ENCODE peak calls at places on chromosome 18, in seven cellular contexts. One of them, this sample, is unnamed.

GRCh38 chr18:46411862-46412690 is 244.9 kb downstream of the LOXHD1 start:
- DNase-seq in activated naive CD8-positive, alpha-beta T cell treated with anti-CD3 and anti-CD28 coated beads for 36 hours: no peak
- DNase-seq in stimulated activated CD4-positive, alpha-beta T cell treated with anti-CD3 and anti-CD28 coated beads, Interleukin-1b, Interleukin-23, amount 100 ng/mL, for 24 hours: no peak
- DNase-seq in activated CD4-positive, alpha-beta T cell treated with anti-CD3 and anti-CD28 coated beads, Interleukin-2, amount 50 U/mL, for 4 hours: no peak
- DNase-seq in nucleus accumbens: no peak
- DNase-seq in neural crest cell: no peak
- DNase-seq in LoVo: no peak
- DNase-seq in this sample: no peak

GRCh38 chr18:67483237-67483636 is 33.3 kb downstream of the DSEL start:
- DNase-seq in activated naive CD8-positive, alpha-beta T cell treated with anti-CD3 and anti-CD28 coated beads for 36 hours: no peak
- DNase-seq in stimulated activated CD4-positive, alpha-beta T cell treated with anti-CD3 and anti-CD28 coated beads, Interleukin-1b, Interleukin-23, amount 100 ng/mL, for 24 hours: no peak
- DNase-seq in activated CD4-positive, alpha-beta T cell treated with anti-CD3 and anti-CD28 coated beads, Interleukin-2, amount 50 U/mL, for 4 hours: no peak
- DNase-seq in nucleus accumbens: no peak
- DNase-seq in neural crest cell: no peak
- DNase-seq in LoVo: no peak
- DNase-seq in this sample: no peak

GRCh38 chr18:22093731-22094374 is 75.5 kb upstream of the GATA6 start:
- DNase-seq in activated naive CD8-positive, alpha-beta T cell treated with anti-CD3 and anti-CD28 coated beads for 36 hours: no peak
- DNase-seq in stimulated activated CD4-positive, alpha-beta T cell treated with anti-CD3 and anti-CD28 coated beads, Interleukin-1b, Interleukin-23, amount 100 ng/mL, for 24 hours: no peak
- DNase-seq in activated CD4-positive, alpha-beta T cell treated with anti-CD3 and anti-CD28 coated beads, Interleukin-2, amount 50 U/mL, for 4 hours: no peak
- DNase-seq in nucleus accumbens: no peak
- DNase-seq in neural crest cell: no peak
- DNase-seq in LoVo: no peak
- DNase-seq in this sample: no peak

GRCh38 chr18:48828713-48829442 is 121.9 kb downstream of the SMAD7 start:
- DNase-seq in activated naive CD8-positive, alpha-beta T cell treated with anti-CD3 and anti-CD28 coated beads for 36 hours: no peak
- DNase-seq in stimulated activated CD4-positive, alpha-beta T cell treated with anti-CD3 and anti-CD28 coated beads, Interleukin-1b, Interleukin-23, amount 100 ng/mL, for 24 hours: no peak
- DNase-seq in activated CD4-positive, alpha-beta T cell treated with anti-CD3 and anti-CD28 coated beads, Interleukin-2, amount 50 U/mL, for 4 hours: no peak
- DNase-seq in nucleus accumbens: no peak
- DNase-seq in neural crest cell: no peak
- DNase-seq in LoVo: no peak
- DNase-seq in this sample: no peak

GRCh38 chr18:79454034-79454735 is 58.5 kb downstream of the NFATC1 start:
- DNase-seq in activated naive CD8-positive, alpha-beta T cell treated with anti-CD3 and anti-CD28 coated beads for 36 hours: no peak
- DNase-seq in stimulated activated CD4-positive, alpha-beta T cell treated with anti-CD3 and anti-CD28 coated beads, Interleukin-1b, Interleukin-23, amount 100 ng/mL, for 24 hours: no peak
- DNase-seq in activated CD4-positive, alpha-beta T cell treated with anti-CD3 and anti-CD28 coated beads, Interleukin-2, amount 50 U/mL, for 4 hours: no peak
- DNase-seq in nucleus accumbens: no peak
- DNase-seq in neural crest cell: no peak
- DNase-seq in LoVo: no peak
- DNase-seq in this sample: no peak

GRCh38 chr18:12359515-12359927 is 17.5 kb downstream of the AFG3L2 start:
- DNase-seq in activated naive CD8-positive, alpha-beta T cell treated with anti-CD3 and anti-CD28 coated beads for 36 hours: no peak
- DNase-seq in stimulated activated CD4-positive, alpha-beta T cell treated with anti-CD3 and anti-CD28 coated beads, Interleukin-1b, Interleukin-23, amount 100 ng/mL, for 24 hours: no peak
- DNase-seq in activated CD4-positive, alpha-beta T cell treated with anti-CD3 and anti-CD28 coated beads, Interleukin-2, amount 50 U/mL, for 4 hours: no peak
- DNase-seq in nucleus accumbens: no peak
- DNase-seq in neural crest cell: no peak
- DNase-seq in LoVo: peak; percentile 68
- DNase-seq in this sample: no peak

GRCh38 chr18:63022429-63023022 is 297.0 kb downstream of the BCL2 start:
- DNase-seq in activated naive CD8-positive, alpha-beta T cell treated with anti-CD3 and anti-CD28 coated beads for 36 hours: peak; percentile 39
- DNase-seq in stimulated activated CD4-positive, alpha-beta T cell treated with anti-CD3 and anti-CD28 coated beads, Interleukin-1b, Interleukin-23, amount 100 ng/mL, for 24 hours: no peak
- DNase-seq in activated CD4-positive, alpha-beta T cell treated with anti-CD3 and anti-CD28 coated beads, Interleukin-2, amount 50 U/mL, for 4 hours: no peak
- DNase-seq in nucleus accumbens: no peak
- DNase-seq in neural crest cell: peak; percentile 36
- DNase-seq in LoVo: no peak
- DNase-seq in this sample: no peak

GRCh38 chr18:55239764-55240163 is 280.5 kb upstream of the CCDC68 start:
- DNase-seq in activated naive CD8-positive, alpha-beta T cell treated with anti-CD3 and anti-CD28 coated beads for 36 hours: no peak
- DNase-seq in stimulated activated CD4-positive, alpha-beta T cell treated with anti-CD3 and anti-CD28 coated beads, Interleukin-1b, Interleukin-23, amount 100 ng/mL, for 24 hours: no peak
- DNase-seq in activated CD4-positive, alpha-beta T cell treated with anti-CD3 and anti-CD28 coated beads, Interleukin-2, amount 50 U/mL, for 4 hours: no peak
- DNase-seq in nucleus accumbens: no peak
- DNase-seq in neural crest cell: no peak
- DNase-seq in LoVo: no peak
- DNase-seq in this sample: no peak

GRCh38 chr18:33584845-33585775 is 7.1 kb downstream of the ASXL3 start:
- DNase-seq in activated naive CD8-positive, alpha-beta T cell treated with anti-CD3 and anti-CD28 coated beads for 36 hours: no peak
- DNase-seq in stimulated activated CD4-positive, alpha-beta T cell treated with anti-CD3 and anti-CD28 coated beads, Interleukin-1b, Interleukin-23, amount 100 ng/mL, for 24 hours: no peak
- DNase-seq in activated CD4-positive, alpha-beta T cell treated with anti-CD3 and anti-CD28 coated beads, Interleukin-2, amount 50 U/mL, for 4 hours: no peak
- DNase-seq in nucleus accumbens: no peak
- DNase-seq in neural crest cell: no peak
- DNase-seq in LoVo: no peak
- DNase-seq in this sample: no peak

GRCh38 chr18:8839285-8839684 is 133.9 kb downstream of the MTCL1 start:
- DNase-seq in activated naive CD8-positive, alpha-beta T cell treated with anti-CD3 and anti-CD28 coated beads for 36 hours: no peak
- DNase-seq in stimulated activated CD4-positive, alpha-beta T cell treated with anti-CD3 and anti-CD28 coated beads, Interleukin-1b, Interleukin-23, amount 100 ng/mL, for 24 hours: no peak
- DNase-seq in activated CD4-positive, alpha-beta T cell treated with anti-CD3 and anti-CD28 coated beads, Interleukin-2, amount 50 U/mL, for 4 hours: no peak
- DNase-seq in nucleus accumbens: no peak
- DNase-seq in neural crest cell: no peak
- DNase-seq in LoVo: no peak
- DNase-seq in this sample: no peak

GRCh38 chr18:78431606-78432005 is 548.0 kb upstream of the SALL3 start:
- DNase-seq in activated naive CD8-positive, alpha-beta T cell treated with anti-CD3 and anti-CD28 coated beads for 36 hours: no peak
- DNase-seq in stimulated activated CD4-positive, alpha-beta T cell treated with anti-CD3 and anti-CD28 coated beads, Interleukin-1b, Interleukin-23, amount 100 ng/mL, for 24 hours: no peak
- DNase-seq in activated CD4-positive, alpha-beta T cell treated with anti-CD3 and anti-CD28 coated beads, Interleukin-2, amount 50 U/mL, for 4 hours: no peak
- DNase-seq in nucleus accumbens: no peak
- DNase-seq in neural crest cell: peak; percentile 13
- DNase-seq in LoVo: no peak
- DNase-seq in this sample: no peak

GRCh38 chr18:44986933-44987332 is 306.2 kb downstream of the SETBP1 start:
- DNase-seq in activated naive CD8-positive, alpha-beta T cell treated with anti-CD3 and anti-CD28 coated beads for 36 hours: no peak
- DNase-seq in stimulated activated CD4-positive, alpha-beta T cell treated with anti-CD3 and anti-CD28 coated beads, Interleukin-1b, Interleukin-23, amount 100 ng/mL, for 24 hours: no peak
- DNase-seq in activated CD4-positive, alpha-beta T cell treated with anti-CD3 and anti-CD28 coated beads, Interleukin-2, amount 50 U/mL, for 4 hours: no peak
- DNase-seq in nucleus accumbens: no peak
- DNase-seq in neural crest cell: no peak
- DNase-seq in LoVo: no peak
- DNase-seq in this sample: no peak

GRCh38 chr18:159037-159652 is 788 bp downstream of the USP14 start:
- DNase-seq in activated naive CD8-positive, alpha-beta T cell treated with anti-CD3 and anti-CD28 coated beads for 36 hours: no peak
- DNase-seq in stimulated activated CD4-positive, alpha-beta T cell treated with anti-CD3 and anti-CD28 coated beads, Interleukin-1b, Interleukin-23, amount 100 ng/mL, for 24 hours: no peak
- DNase-seq in activated CD4-positive, alpha-beta T cell treated with anti-CD3 and anti-CD28 coated beads, Interleukin-2, amount 50 U/mL, for 4 hours: no peak
- DNase-seq in nucleus accumbens: no peak
- DNase-seq in neural crest cell: no peak
- DNase-seq in LoVo: peak; percentile 26
- DNase-seq in this sample: no peak

GRCh38 chr18:46067431-46068007 is 4.5 kb downstream of the PSTPIP2 start:
- DNase-seq in activated naive CD8-positive, alpha-beta T cell treated with anti-CD3 and anti-CD28 coated beads for 36 hours: no peak
- DNase-seq in stimulated activated CD4-positive, alpha-beta T cell treated with anti-CD3 and anti-CD28 coated beads, Interleukin-1b, Interleukin-23, amount 100 ng/mL, for 24 hours: no peak
- DNase-seq in activated CD4-positive, alpha-beta T cell treated with anti-CD3 and anti-CD28 coated beads, Interleukin-2, amount 50 U/mL, for 4 hours: no peak
- DNase-seq in nucleus accumbens: no peak
- DNase-seq in neural crest cell: no peak
- DNase-seq in LoVo: peak; percentile 76
- DNase-seq in this sample: no peak

GRCh38 chr18:24490545-24490944 is 30.1 kb downstream of the HRH4 start:
- DNase-seq in activated naive CD8-positive, alpha-beta T cell treated with anti-CD3 and anti-CD28 coated beads for 36 hours: no peak
- DNase-seq in stimulated activated CD4-positive, alpha-beta T cell treated with anti-CD3 and anti-CD28 coated beads, Interleukin-1b, Interleukin-23, amount 100 ng/mL, for 24 hours: no peak
- DNase-seq in activated CD4-positive, alpha-beta T cell treated with anti-CD3 and anti-CD28 coated beads, Interleukin-2, amount 50 U/mL, for 4 hours: no peak
- DNase-seq in nucleus accumbens: no peak
- DNase-seq in neural crest cell: no peak
- DNase-seq in LoVo: no peak
- DNase-seq in this sample: no peak

GRCh38 chr18:10279905-10280658 is 174.4 kb upstream of the APCDD1 start:
- DNase-seq in activated naive CD8-positive, alpha-beta T cell treated with anti-CD3 and anti-CD28 coated beads for 36 hours: no peak
- DNase-seq in stimulated activated CD4-positive, alpha-beta T cell treated with anti-CD3 and anti-CD28 coated beads, Interleukin-1b, Interleukin-23, amount 100 ng/mL, for 24 hours: no peak
- DNase-seq in activated CD4-positive, alpha-beta T cell treated with anti-CD3 and anti-CD28 coated beads, Interleukin-2, amount 50 U/mL, for 4 hours: no peak
- DNase-seq in nucleus accumbens: no peak
- DNase-seq in neural crest cell: no peak
- DNase-seq in LoVo: no peak
- DNase-seq in this sample: no peak

GRCh38 chr18:40326987-40327386 is 1628.0 kb upstream of the PIK3C3 start:
- DNase-seq in activated naive CD8-positive, alpha-beta T cell treated with anti-CD3 and anti-CD28 coated beads for 36 hours: no peak
- DNase-seq in stimulated activated CD4-positive, alpha-beta T cell treated with anti-CD3 and anti-CD28 coated beads, Interleukin-1b, Interleukin-23, amount 100 ng/mL, for 24 hours: no peak
- DNase-seq in activated CD4-positive, alpha-beta T cell treated with anti-CD3 and anti-CD28 coated beads, Interleukin-2, amount 50 U/mL, for 4 hours: no peak
- DNase-seq in nucleus accumbens: no peak
- DNase-seq in neural crest cell: no peak
- DNase-seq in LoVo: no peak
- DNase-seq in this sample: no peak

GRCh38 chr18:12608292-12608691 is 49.6 kb downstream of the SPIRE1 start:
- DNase-seq in activated naive CD8-positive, alpha-beta T cell treated with anti-CD3 and anti-CD28 coated beads for 36 hours: no peak
- DNase-seq in stimulated activated CD4-positive, alpha-beta T cell treated with anti-CD3 and anti-CD28 coated beads, Interleukin-1b, Interleukin-23, amount 100 ng/mL, for 24 hours: no peak
- DNase-seq in activated CD4-positive, alpha-beta T cell treated with anti-CD3 and anti-CD28 coated beads, Interleukin-2, amount 50 U/mL, for 4 hours: no peak
- DNase-seq in nucleus accumbens: no peak
- DNase-seq in neural crest cell: no peak
- DNase-seq in LoVo: no peak
- DNase-seq in this sample: peak; percentile 77

GRCh38 chr18:79869591-79870368 is 72.0 kb downstream of the KCNG2 start:
- DNase-seq in activated naive CD8-positive, alpha-beta T cell treated with anti-CD3 and anti-CD28 coated beads for 36 hours: no peak
- DNase-seq in stimulated activated CD4-positive, alpha-beta T cell treated with anti-CD3 and anti-CD28 coated beads, Interleukin-1b, Interleukin-23, amount 100 ng/mL, for 24 hours: no peak
- DNase-seq in activated CD4-positive, alpha-beta T cell treated with anti-CD3 and anti-CD28 coated beads, Interleukin-2, amount 50 U/mL, for 4 hours: no peak
- DNase-seq in nucleus accumbens: no peak
- DNase-seq in neural crest cell: no peak
- DNase-seq in LoVo: no peak
- DNase-seq in this sample: no peak

GRCh38 chr18:38790303-38790702 is 1224.7 kb upstream of the CELF4 start:
- DNase-seq in activated naive CD8-positive, alpha-beta T cell treated with anti-CD3 and anti-CD28 coated beads for 36 hours: no peak
- DNase-seq in stimulated activated CD4-positive, alpha-beta T cell treated with anti-CD3 and anti-CD28 coated beads, Interleukin-1b, Interleukin-23, amount 100 ng/mL, for 24 hours: no peak
- DNase-seq in activated CD4-positive, alpha-beta T cell treated with anti-CD3 and anti-CD28 coated beads, Interleukin-2, amount 50 U/mL, for 4 hours: no peak
- DNase-seq in nucleus accumbens: no peak
- DNase-seq in neural crest cell: no peak
- DNase-seq in LoVo: no peak
- DNase-seq in this sample: no peak

GRCh38 chr18:36688020-36688965 is 140.5 kb downstream of the TPGS2 start:
- DNase-seq in activated naive CD8-positive, alpha-beta T cell treated with anti-CD3 and anti-CD28 coated beads for 36 hours: peak; percentile 45
- DNase-seq in stimulated activated CD4-positive, alpha-beta T cell treated with anti-CD3 and anti-CD28 coated beads, Interleukin-1b, Interleukin-23, amount 100 ng/mL, for 24 hours: peak; percentile 2
- DNase-seq in activated CD4-positive, alpha-beta T cell treated with anti-CD3 and anti-CD28 coated beads, Interleukin-2, amount 50 U/mL, for 4 hours: peak; percentile 10
- DNase-seq in nucleus accumbens: peak; percentile 58
- DNase-seq in neural crest cell: peak; percentile 70
- DNase-seq in LoVo: peak; percentile 59
- DNase-seq in this sample: peak; percentile 64

GRCh38 chr18:67517224-67517765 is 775 bp upstream of the DSEL start:
- DNase-seq in activated naive CD8-positive, alpha-beta T cell treated with anti-CD3 and anti-CD28 coated beads for 36 hours: peak; percentile 1
- DNase-seq in stimulated activated CD4-positive, alpha-beta T cell treated with anti-CD3 and anti-CD28 coated beads, Interleukin-1b, Interleukin-23, amount 100 ng/mL, for 24 hours: no peak
- DNase-seq in activated CD4-positive, alpha-beta T cell treated with anti-CD3 and anti-CD28 coated beads, Interleukin-2, amount 50 U/mL, for 4 hours: no peak
- DNase-seq in nucleus accumbens: no peak
- DNase-seq in neural crest cell: no peak
- DNase-seq in LoVo: no peak
- DNase-seq in this sample: no peak

GRCh38 chr18:11585596-11585995 is 23.8 kb upstream of the SLC35G4 start:
- DNase-seq in activated naive CD8-positive, alpha-beta T cell treated with anti-CD3 and anti-CD28 coated beads for 36 hours: no peak
- DNase-seq in stimulated activated CD4-positive, alpha-beta T cell treated with anti-CD3 and anti-CD28 coated beads, Interleukin-1b, Interleukin-23, amount 100 ng/mL, for 24 hours: no peak
- DNase-seq in activated CD4-positive, alpha-beta T cell treated with anti-CD3 and anti-CD28 coated beads, Interleukin-2, amount 50 U/mL, for 4 hours: no peak
- DNase-seq in nucleus accumbens: no peak
- DNase-seq in neural crest cell: no peak
- DNase-seq in LoVo: no peak
- DNase-seq in this sample: no peak

GRCh38 chr18:56200381-56200831 is 438.0 kb downstream of the TXNL1 start:
- DNase-seq in activated naive CD8-positive, alpha-beta T cell treated with anti-CD3 and anti-CD28 coated beads for 36 hours: no peak
- DNase-seq in stimulated activated CD4-positive, alpha-beta T cell treated with anti-CD3 and anti-CD28 coated beads, Interleukin-1b, Interleukin-23, amount 100 ng/mL, for 24 hours: no peak
- DNase-seq in activated CD4-positive, alpha-beta T cell treated with anti-CD3 and anti-CD28 coated beads, Interleukin-2, amount 50 U/mL, for 4 hours: no peak
- DNase-seq in nucleus accumbens: no peak
- DNase-seq in neural crest cell: no peak
- DNase-seq in LoVo: no peak
- DNase-seq in this sample: no peak

GRCh38 chr18:79902640-79903039 is 48.8 kb downstream of the SLC66A2 start:
- DNase-seq in activated naive CD8-positive, alpha-beta T cell treated with anti-CD3 and anti-CD28 coated beads for 36 hours: no peak
- DNase-seq in stimulated activated CD4-positive, alpha-beta T cell treated with anti-CD3 and anti-CD28 coated beads, Interleukin-1b, Interleukin-23, amount 100 ng/mL, for 24 hours: no peak
- DNase-seq in activated CD4-positive, alpha-beta T cell treated with anti-CD3 and anti-CD28 coated beads, Interleukin-2, amount 50 U/mL, for 4 hours: no peak
- DNase-seq in nucleus accumbens: no peak
- DNase-seq in neural crest cell: no peak
- DNase-seq in LoVo: no peak
- DNase-seq in this sample: no peak

GRCh38 chr18:24426398-24427294 is at the start of gene IMPACT:
- DNase-seq in activated naive CD8-positive, alpha-beta T cell treated with anti-CD3 and anti-CD28 coated beads for 36 hours: peak; percentile 85
- DNase-seq in stimulated activated CD4-positive, alpha-beta T cell treated with anti-CD3 and anti-CD28 coated beads, Interleukin-1b, Interleukin-23, amount 100 ng/mL, for 24 hours: peak; percentile 45
- DNase-seq in activated CD4-positive, alpha-beta T cell treated with anti-CD3 and anti-CD28 coated beads, Interleukin-2, amount 50 U/mL, for 4 hours: peak; percentile 67
- DNase-seq in nucleus accumbens: peak; percentile 81
- DNase-seq in neural crest cell: peak; percentile 82
- DNase-seq in LoVo: peak; percentile 94
- DNase-seq in this sample: peak; percentile 77

GRCh38 chr18:73918816-73919215 is 228.8 kb downstream of the FBXO15 start:
- DNase-seq in activated naive CD8-positive, alpha-beta T cell treated with anti-CD3 and anti-CD28 coated beads for 36 hours: no peak
- DNase-seq in stimulated activated CD4-positive, alpha-beta T cell treated with anti-CD3 and anti-CD28 coated beads, Interleukin-1b, Interleukin-23, amount 100 ng/mL, for 24 hours: no peak
- DNase-seq in activated CD4-positive, alpha-beta T cell treated with anti-CD3 and anti-CD28 coated beads, Interleukin-2, amount 50 U/mL, for 4 hours: no peak
- DNase-seq in nucleus accumbens: no peak
- DNase-seq in neural crest cell: no peak
- DNase-seq in LoVo: no peak
- DNase-seq in this sample: no peak

GRCh38 chr18:49168281-49168680 is 217.5 kb upstream of the SMAD7 start:
- DNase-seq in activated naive CD8-positive, alpha-beta T cell treated with anti-CD3 and anti-CD28 coated beads for 36 hours: no peak
- DNase-seq in stimulated activated CD4-positive, alpha-beta T cell treated with anti-CD3 and anti-CD28 coated beads, Interleukin-1b, Interleukin-23, amount 100 ng/mL, for 24 hours: no peak
- DNase-seq in activated CD4-positive, alpha-beta T cell treated with anti-CD3 and anti-CD28 coated beads, Interleukin-2, amount 50 U/mL, for 4 hours: no peak
- DNase-seq in nucleus accumbens: no peak
- DNase-seq in neural crest cell: no peak
- DNase-seq in LoVo: no peak
- DNase-seq in this sample: no peak

GRCh38 chr18:32177530-32177929 is 12.3 kb upstream of the MEP1B start:
- DNase-seq in activated naive CD8-positive, alpha-beta T cell treated with anti-CD3 and anti-CD28 coated beads for 36 hours: no peak
- DNase-seq in stimulated activated CD4-positive, alpha-beta T cell treated with anti-CD3 and anti-CD28 coated beads, Interleukin-1b, Interleukin-23, amount 100 ng/mL, for 24 hours: no peak
- DNase-seq in activated CD4-positive, alpha-beta T cell treated with anti-CD3 and anti-CD28 coated beads, Interleukin-2, amount 50 U/mL, for 4 hours: no peak
- DNase-seq in nucleus accumbens: no peak
- DNase-seq in neural crest cell: no peak
- DNase-seq in LoVo: no peak
- DNase-seq in this sample: no peak

GRCh38 chr18:58682429-58683069 is 11.3 kb downstream of the MALT1 start:
- DNase-seq in activated naive CD8-positive, alpha-beta T cell treated with anti-CD3 and anti-CD28 coated beads for 36 hours: no peak
- DNase-seq in stimulated activated CD4-positive, alpha-beta T cell treated with anti-CD3 and anti-CD28 coated beads, Interleukin-1b, Interleukin-23, amount 100 ng/mL, for 24 hours: no peak
- DNase-seq in activated CD4-positive, alpha-beta T cell treated with anti-CD3 and anti-CD28 coated beads, Interleukin-2, amount 50 U/mL, for 4 hours: no peak
- DNase-seq in nucleus accumbens: no peak
- DNase-seq in neural crest cell: no peak
- DNase-seq in LoVo: peak; percentile 74
- DNase-seq in this sample: peak; percentile 71

GRCh38 chr18:57768557-57769326 is 34.4 kb downstream of the ATP8B1 start:
- DNase-seq in activated naive CD8-positive, alpha-beta T cell treated with anti-CD3 and anti-CD28 coated beads for 36 hours: no peak
- DNase-seq in stimulated activated CD4-positive, alpha-beta T cell treated with anti-CD3 and anti-CD28 coated beads, Interleukin-1b, Interleukin-23, amount 100 ng/mL, for 24 hours: no peak
- DNase-seq in activated CD4-positive, alpha-beta T cell treated with anti-CD3 and anti-CD28 coated beads, Interleukin-2, amount 50 U/mL, for 4 hours: no peak
- DNase-seq in nucleus accumbens: no peak
- DNase-seq in neural crest cell: no peak
- DNase-seq in LoVo: no peak
- DNase-seq in this sample: no peak

GRCh38 chr18:50700245-50701165 is 119.3 kb downstream of the MRO start:
- DNase-seq in activated naive CD8-positive, alpha-beta T cell treated with anti-CD3 and anti-CD28 coated beads for 36 hours: no peak
- DNase-seq in stimulated activated CD4-positive, alpha-beta T cell treated with anti-CD3 and anti-CD28 coated beads, Interleukin-1b, Interleukin-23, amount 100 ng/mL, for 24 hours: no peak
- DNase-seq in activated CD4-positive, alpha-beta T cell treated with anti-CD3 and anti-CD28 coated beads, Interleukin-2, amount 50 U/mL, for 4 hours: no peak
- DNase-seq in nucleus accumbens: no peak
- DNase-seq in neural crest cell: no peak
- DNase-seq in LoVo: no peak
- DNase-seq in this sample: no peak

GRCh38 chr18:55573386-55573785 is 14.6 kb downstream of the TCF4 start:
- DNase-seq in activated naive CD8-positive, alpha-beta T cell treated with anti-CD3 and anti-CD28 coated beads for 36 hours: no peak
- DNase-seq in stimulated activated CD4-positive, alpha-beta T cell treated with anti-CD3 and anti-CD28 coated beads, Interleukin-1b, Interleukin-23, amount 100 ng/mL, for 24 hours: no peak
- DNase-seq in activated CD4-positive, alpha-beta T cell treated with anti-CD3 and anti-CD28 coated beads, Interleukin-2, amount 50 U/mL, for 4 hours: no peak
- DNase-seq in nucleus accumbens: no peak
- DNase-seq in neural crest cell: no peak
- DNase-seq in LoVo: no peak
- DNase-seq in this sample: no peak

GRCh38 chr18:72187956-72188355 is 356.2 kb downstream of the CBLN2 start:
- DNase-seq in activated naive CD8-positive, alpha-beta T cell treated with anti-CD3 and anti-CD28 coated beads for 36 hours: no peak
- DNase-seq in stimulated activated CD4-positive, alpha-beta T cell treated with anti-CD3 and anti-CD28 coated beads, Interleukin-1b, Interleukin-23, amount 100 ng/mL, for 24 hours: no peak
- DNase-seq in activated CD4-positive, alpha-beta T cell treated with anti-CD3 and anti-CD28 coated beads, Interleukin-2, amount 50 U/mL, for 4 hours: no peak
- DNase-seq in nucleus accumbens: no peak
- DNase-seq in neural crest cell: no peak
- DNase-seq in LoVo: no peak
- DNase-seq in this sample: no peak

GRCh38 chr18:76620326-76620813 is 125.3 kb upstream of the ZNF516 start:
- DNase-seq in activated naive CD8-positive, alpha-beta T cell treated with anti-CD3 and anti-CD28 coated beads for 36 hours: peak; percentile 54
- DNase-seq in stimulated activated CD4-positive, alpha-beta T cell treated with anti-CD3 and anti-CD28 coated beads, Interleukin-1b, Interleukin-23, amount 100 ng/mL, for 24 hours: no peak
- DNase-seq in activated CD4-positive, alpha-beta T cell treated with anti-CD3 and anti-CD28 coated beads, Interleukin-2, amount 50 U/mL, for 4 hours: peak; percentile 5
- DNase-seq in nucleus accumbens: peak; percentile 48
- DNase-seq in neural crest cell: peak; percentile 58
- DNase-seq in LoVo: no peak
- DNase-seq in this sample: peak; percentile 45

GRCh38 chr18:76052196-76052595 is 442.8 kb downstream of the ZNF516 start:
- DNase-seq in activated naive CD8-positive, alpha-beta T cell treated with anti-CD3 and anti-CD28 coated beads for 36 hours: no peak
- DNase-seq in stimulated activated CD4-positive, alpha-beta T cell treated with anti-CD3 and anti-CD28 coated beads, Interleukin-1b, Interleukin-23, amount 100 ng/mL, for 24 hours: no peak
- DNase-seq in activated CD4-positive, alpha-beta T cell treated with anti-CD3 and anti-CD28 coated beads, Interleukin-2, amount 50 U/mL, for 4 hours: no peak
- DNase-seq in nucleus accumbens: no peak
- DNase-seq in neural crest cell: no peak
- DNase-seq in LoVo: no peak
- DNase-seq in this sample: no peak

GRCh38 chr18:48743046-48743445 is 204.2 kb downstream of the CTIF start:
- DNase-seq in activated naive CD8-positive, alpha-beta T cell treated with anti-CD3 and anti-CD28 coated beads for 36 hours: no peak
- DNase-seq in stimulated activated CD4-positive, alpha-beta T cell treated with anti-CD3 and anti-CD28 coated beads, Interleukin-1b, Interleukin-23, amount 100 ng/mL, for 24 hours: no peak
- DNase-seq in activated CD4-positive, alpha-beta T cell treated with anti-CD3 and anti-CD28 coated beads, Interleukin-2, amount 50 U/mL, for 4 hours: no peak
- DNase-seq in nucleus accumbens: no peak
- DNase-seq in neural crest cell: no peak
- DNase-seq in LoVo: no peak
- DNase-seq in this sample: no peak

This sample was measured in PC-9.